ENCODE peak calls at places on chromosomes 16 and 17, in ten cellular contexts. A, Q, S, W, Y, B, M, V, E and N are unnamed samples.

GRCh38 chr17:19376799-19377198 is 1.5 kb upstream of the MAPK7 start:
- DNase-seq in A (peak), B (no peak), W (no peak), V (no peak), M (no peak), Q (no peak), E (no peak), S (no peak), Y (peak), N (no peak)

GRCh38 chr16:85245307-85246172 is 133.3 kb upstream of the CIBAR2 start:
- DNase-seq in Q (peak), V (peak), S (peak), W (peak), Y (peak), B (peak), A (no peak), M (peak), E (peak), N (peak)

GRCh38 chr17:68513932-68514331 is 1.7 kb downstream of the PRKAR1A start:
- DNase-seq in W (no peak), E (no peak), A (no peak), B (no peak), Q (no peak), M (no peak), S (no peak), Y (peak), V (no peak), N (no peak)

GRCh38 chr17:41563607-41564006 is 8.3 kb downstream of the KRT9 start:
- DNase-seq in E (no peak), A (no peak), B (no peak), V (no peak), S (no peak), M (no peak), W (no peak), Y (no peak), Q (no peak), N (no peak)

GRCh38 chr17:57735707-57736106 is 9.4 kb downstream of the CCDC182 start:
- DNase-seq in B (no peak), W (no peak), E (no peak), M (no peak), V (no peak), Y (peak), S (no peak), Q (no peak), A (no peak), N (no peak)

GRCh38 chr17:42577140-42577531 is 393 bp downstream of the PSMC3IP start:
- DNase-seq in S (no peak), E (no peak), W (no peak), B (no peak), Q (no peak), A (no peak), V (no peak), M (peak), Y (no peak), N (no peak)

GRCh38 chr16:85522842-85523601 is 90.1 kb upstream of the GSE1 start:
- DNase-seq in Q (no peak), V (no peak), A (peak), Y (no peak), B (no peak), S (no peak), W (peak), E (no peak), M (peak), N (peak)

GRCh38 chr16:74652249-74652648 is 14.4 kb downstream of the RFWD3 start:
- DNase-seq in Y (no peak), B (no peak), Q (no peak), A (no peak), S (no peak), W (no peak), V (no peak), E (no peak), M (no peak), N (no peak)

GRCh38 chr16:11410382-11411058 is 65.3 kb downstream of the RMI2 start:
- DNase-seq in M (no peak), S (no peak), Y (no peak), B (no peak), E (no peak), Q (no peak), V (no peak), W (no peak), A (no peak), N (no peak)

GRCh38 chr16:81684901-81685300 is 94.2 kb upstream of the PLCG2 start:
- DNase-seq in A (no peak), B (no peak), E (no peak), W (no peak), S (no peak), Y (no peak), V (no peak), Q (no peak), M (no peak), N (no peak)

GRCh38 chr17:20944014-20944905 is 98.6 kb downstream of the USP22 start:
- DNase-seq in M (no peak), W (no peak), V (no peak), A (peak), S (no peak), Q (peak), E (no peak), Y (peak), B (no peak), N (peak)

GRCh38 chr17:28119049-28119448 is 76.6 kb downstream of the NLK start:
- DNase-seq in Q (no peak), W (no peak), Y (no peak), A (no peak), V (no peak), M (no peak), E (no peak), B (no peak), S (no peak), N (no peak)

GRCh38 chr17:34503804-34504203 is 75.6 kb upstream of the TMEM132E start:
- DNase-seq in E (no peak), A (peak), S (peak), Y (no peak), B (peak), M (peak), Q (no peak), W (no peak), V (no peak), N (peak)

GRCh38 chr17:40058151-40058784 is 4.1 kb upstream of the MED24 start:
- DNase-seq in V (no peak), M (peak), E (no peak), B (no peak), Y (no peak), A (no peak), S (no peak), W (no peak), Q (no peak), N (no peak)

GRCh38 chr16:52283581-52284375 is 263.2 kb downstream of the TOX3 start:
- DNase-seq in M (no peak), Y (no peak), E (no peak), Q (no peak), V (no peak), A (no peak), B (no peak), S (no peak), W (no peak), N (no peak)

GRCh38 chr17:12402963-12403622 is 262.6 kb upstream of the MYOCD start:
- DNase-seq in A (no peak), Y (no peak), M (peak), S (no peak), B (no peak), E (no peak), W (no peak), Q (no peak), V (no peak), N (no peak)

GRCh38 chr16:56195151-56195550 is 3.9 kb downstream of the GNAO1 start:
- DNase-seq in E (no peak), Q (no peak), A (peak), S (no peak), W (no peak), B (no peak), V (no peak), Y (peak), M (no peak), N (no peak)

GRCh38 chr16:75311383-75311938 is 60.0 kb upstream of the BCAR1 start:
- DNase-seq in M (peak), B (no peak), A (no peak), Y (no peak), E (no peak), V (no peak), Q (no peak), W (no peak), S (no peak), N (no peak)

GRCh38 chr17:78360371-78361226 is 722 bp upstream of the SOCS3 start:
- DNase-seq in S (peak), M (peak), V (peak), W (peak), Y (peak), B (peak), Q (peak), A (peak), E (peak), N (peak)

GRCh38 chr17:9272506-9272905 is 251.2 kb downstream of the NTN1 start:
- DNase-seq in E (no peak), A (no peak), Q (no peak), Y (no peak), B (no peak), W (no peak), V (no peak), M (no peak), S (no peak), N (no peak)

GRCh38 chr16:72120026-72120425 is 26.4 kb downstream of the DHX38 start:
- DNase-seq in E (no peak), S (no peak), Q (no peak), B (no peak), M (no peak), V (no peak), W (no peak), Y (no peak), A (no peak), N (no peak)

GRCh38 chr17:69287168-69287567 is 39.8 kb downstream of the ABCA5 start:
- DNase-seq in W (no peak), Y (no peak), B (no peak), Q (no peak), S (peak), M (peak), E (no peak), V (no peak), A (no peak), N (no peak)

GRCh38 chr17:77479817-77480508 is 339.2 kb downstream of the SEC14L1 start:
- DNase-seq in Y (no peak), V (no peak), S (no peak), E (no peak), W (no peak), M (no peak), Q (no peak), A (no peak), B (no peak), N (no peak)

GRCh38 chr17:44416558-44417289 is 27.3 kb upstream of the ITGA2B start:
- DNase-seq in Q (no peak), Y (no peak), E (no peak), B (no peak), W (no peak), V (no peak), S (no peak), M (no peak), A (no peak), N (no peak)

GRCh38 chr17:15411556-15412198 is 55.7 kb downstream of the CDRT4 start:
- DNase-seq in E (no peak), M (no peak), S (no peak), V (no peak), B (no peak), A (no peak), W (no peak), Q (no peak), Y (no peak), N (no peak)

GRCh38 chr16:24322106-24322505 is 66.0 kb downstream of the CACNG3 start:
- DNase-seq in S (no peak), W (no peak), Q (no peak), B (no peak), E (no peak), V (no peak), A (no peak), Y (no peak), M (no peak), N (no peak)

GRCh38 chr16:73483076-73483791 is 435.3 kb upstream of the ZFHX3 start:
- DNase-seq in W (no peak), S (no peak), Q (no peak), E (no peak), Y (peak), M (no peak), A (no peak), V (no peak), B (no peak), N (no peak)

GRCh38 chr17:67137026-67137370 is 92.6 kb downstream of the CACNG1 start:
- DNase-seq in S (no peak), V (no peak), E (no peak), Y (no peak), M (no peak), B (no peak), W (no peak), A (no peak), Q (no peak), N (no peak)

GRCh38 chr16:66360624-66361324 is 5.7 kb upstream of the CDH5 start:
- DNase-seq in W (no peak), Q (no peak), S (no peak), A (no peak), M (peak), B (no peak), E (no peak), V (no peak), Y (no peak), N (no peak)

GRCh38 chr17:37527249-37527851 is 37.7 kb downstream of the DUSP14 start:
- DNase-seq in Q (no peak), E (no peak), A (no peak), V (peak), S (peak), B (no peak), M (peak), Y (peak), W (peak), N (peak)

GRCh38 chr17:28381141-28381825 is 9.8 kb downstream of the SARM1 start:
- DNase-seq in B (no peak), S (no peak), Y (no peak), E (no peak), A (no peak), V (no peak), M (no peak), W (no peak), Q (peak), N (no peak)

GRCh38 chr17:81419333-81419885 is 24.2 kb downstream of the BAHCC1 start:
- DNase-seq in M (peak), E (no peak), A (peak), B (no peak), S (peak), Q (no peak), V (no peak), Y (peak), W (peak), N (peak)

GRCh38 chr17:7323731-7324437 is 5.3 kb downstream of the NEURL4 start:
- DNase-seq in W (no peak), S (no peak), V (peak), A (no peak), Y (no peak), M (peak), E (peak), B (no peak), Q (peak), N (no peak)